ENCODE peak calls at places on chromosome 6, in four cellular contexts. Y, E, V and H are unnamed samples.
A peak's percentile ranks its signal among the peaks of the same experiment; 100 is the strongest.

GRCh38 chr6:150408842-150409241 is 40.0 kb downstream of the IYD start:
- DNase-seq in Y (no peak), E (no peak), V (no peak), H (no peak)

GRCh38 chr6:41574002-41574401 is 27.8 kb downstream of the FOXP4 start:
- DNase-seq in Y (no peak), E (no peak), V (no peak), H (no peak)

GRCh38 chr6:157236040-157236725 is 87.1 kb downstream of the TMEM242 start:
- DNase-seq in Y (no peak), E (no peak), V (no peak), H (no peak)

GRCh38 chr6:21836292-21836691 is 242.7 kb downstream of the SOX4 start:
- DNase-seq in Y (no peak), E (no peak), V (no peak), H (no peak)

GRCh38 chr6:4603291-4603690 is 172.9 kb upstream of the CDYL start:
- DNase-seq in Y (no peak), E (no peak), V (no peak), H (peak; percentile 16)

GRCh38 chr6:154981071-154981373 is 14.1 kb upstream of the TIAM2 start:
- DNase-seq in Y (no peak), E (no peak), V (peak; percentile 59), H (no peak)

GRCh38 chr6:153058291-153058690 is 55.8 kb upstream of the MTRF1L start:
- DNase-seq in Y (no peak), E (no peak), V (no peak), H (no peak)

GRCh38 chr6:42199106-42199981 is 4.6 kb upstream of the GUCA1B start:
- DNase-seq in Y (no peak), E (peak; percentile 77), V (peak; percentile 22), H (no peak)

GRCh38 chr6:83463886-83464285 is 33.0 kb upstream of the ME1 start:
- DNase-seq in Y (no peak), E (no peak), V (no peak), H (no peak)

GRCh38 chr6:124495316-124496176 is 466.7 kb upstream of the RNF217 start:
- DNase-seq in Y (no peak), E (no peak), V (no peak), H (no peak)

GRCh38 chr6:150142657-150143501 is at the start of gene PPP1R14C:
- DNase-seq in Y (peak; percentile 42), E (peak; percentile 92), V (no peak), H (no peak)

GRCh38 chr6:143146186-143146831 is 85.6 kb downstream of the AIG1 start:
- DNase-seq in Y (no peak), E (no peak), V (no peak), H (no peak)

GRCh38 chr6:46377209-46377608 is 114.0 kb downstream of the RCAN2 start:
- DNase-seq in Y (no peak), E (no peak), V (no peak), H (no peak)

GRCh38 chr6:111573892-111574800 is 31.5 kb downstream of the TRAF3IP2 start:
- DNase-seq in Y (no peak), E (no peak), V (no peak), H (no peak)

GRCh38 chr6:33837971-33838665 is 34.3 kb upstream of the MLN start:
- DNase-seq in Y (no peak), E (no peak), V (no peak), H (no peak)

GRCh38 chr6:7301702-7302101 is 11.3 kb downstream of the SSR1 start:
- DNase-seq in Y (no peak), E (no peak), V (no peak), H (no peak)

GRCh38 chr6:143478479-143479062 is 28.0 kb downstream of the PEX3 start:
- DNase-seq in Y (no peak), E (no peak), V (no peak), H (no peak)

GRCh38 chr6:105793132-105793531 is 293.0 kb upstream of the PRDM1 start:
- DNase-seq in Y (no peak), E (no peak), V (no peak), H (no peak)

GRCh38 chr6:75431379-75431778 is 62.2 kb downstream of the FILIP1 start:
- DNase-seq in Y (no peak), E (no peak), V (no peak), H (no peak)

GRCh38 chr6:53107091-53107490 is 41.5 kb downstream of the GCM1 start:
- DNase-seq in Y (no peak), E (no peak), V (no peak), H (no peak)

GRCh38 chr6:71408966-71409723 is 120.5 kb downstream of the OGFRL1 start:
- DNase-seq in Y (no peak), E (no peak), V (no peak), H (no peak)

GRCh38 chr6:88360203-88360797 is 194.2 kb upstream of the CNR1 start:
- DNase-seq in Y (no peak), E (no peak), V (peak; percentile 1), H (no peak)

GRCh38 chr6:257774-258173 is 34.5 kb upstream of the DUSP22 start:
- DNase-seq in Y (no peak), E (no peak), V (no peak), H (no peak)

GRCh38 chr6:52098649-52099184 is 11.3 kb upstream of the PKHD1 start:
- DNase-seq in Y (peak; percentile 47), E (no peak), V (no peak), H (no peak)

GRCh38 chr6:112193111-112193510 is 61.3 kb downstream of the LAMA4 start:
- DNase-seq in Y (no peak), E (no peak), V (no peak), H (no peak)

GRCh38 chr6:12567682-12568081 is 148.9 kb upstream of the PHACTR1 start:
- DNase-seq in Y (no peak), E (no peak), V (no peak), H (no peak)

GRCh38 chr6:150391414-150391813 is 22.6 kb downstream of the IYD start:
- DNase-seq in Y (no peak), E (no peak), V (no peak), H (no peak)

GRCh38 chr6:140051521-140052455 is 677.3 kb upstream of the CITED2 start:
- DNase-seq in Y (peak; percentile 10), E (no peak), V (no peak), H (no peak)

GRCh38 chr6:119390276-119390793 is 40.8 kb upstream of the MAN1A1 start:
- DNase-seq in Y (no peak), E (no peak), V (no peak), H (no peak)

GRCh38 chr6:144033816-144034540 is 25.9 kb upstream of the PLAGL1 start:
- DNase-seq in Y (no peak), E (no peak), V (no peak), H (no peak)

GRCh38 chr6:32462609-32463008 is 22.9 kb downstream of the HLA-DRA start:
- DNase-seq in Y (no peak), E (no peak), V (no peak), H (no peak)

GRCh38 chr6:156396068-156396771 is 381.0 kb upstream of the ARID1B start:
- DNase-seq in Y (no peak), E (no peak), V (no peak), H (no peak)

GRCh38 chr6:75065524-75065923 is 140.3 kb downstream of the COL12A1 start:
- DNase-seq in Y (no peak), E (no peak), V (no peak), H (peak; percentile 34)

GRCh38 chr6:5763407-5763806 is 243.3 kb downstream of the NRN1 start:
- DNase-seq in Y (no peak), E (no peak), V (no peak), H (no peak)

DNA sequence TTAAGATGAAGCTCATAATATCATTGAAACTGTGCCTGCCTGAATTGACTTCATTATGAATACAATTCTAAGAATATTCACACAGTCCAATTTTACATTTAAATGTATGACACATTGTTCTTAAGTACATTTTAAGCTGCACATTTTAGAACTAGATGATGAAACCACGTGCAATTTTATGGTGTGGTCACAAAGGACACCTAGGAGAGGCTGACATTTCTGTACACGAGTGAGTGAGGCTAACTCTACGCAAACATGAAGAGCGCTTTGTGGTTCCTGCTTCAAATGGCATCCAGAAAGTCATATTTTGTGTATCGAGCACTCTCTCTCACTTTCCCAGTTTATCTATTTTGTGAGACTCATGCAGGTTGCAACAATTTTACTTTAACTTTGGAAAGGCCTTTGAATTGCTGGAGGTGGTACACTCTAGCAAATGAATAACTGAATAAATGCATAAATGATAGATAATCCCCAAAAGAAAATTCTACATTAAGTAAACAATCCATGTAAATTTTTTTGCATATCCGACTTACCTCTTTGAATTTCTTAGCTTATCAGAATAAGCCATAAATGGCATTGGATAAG is 97.2 kb downstream of the NRSN1 start:
- DNase-seq in Y (no peak), E (no peak), V (peak; percentile 42), H (peak; percentile 12)
- TF ChIP-seq ELF1 in Y (no peak), E (no peak), V (no peak), H (no peak)

DNA sequence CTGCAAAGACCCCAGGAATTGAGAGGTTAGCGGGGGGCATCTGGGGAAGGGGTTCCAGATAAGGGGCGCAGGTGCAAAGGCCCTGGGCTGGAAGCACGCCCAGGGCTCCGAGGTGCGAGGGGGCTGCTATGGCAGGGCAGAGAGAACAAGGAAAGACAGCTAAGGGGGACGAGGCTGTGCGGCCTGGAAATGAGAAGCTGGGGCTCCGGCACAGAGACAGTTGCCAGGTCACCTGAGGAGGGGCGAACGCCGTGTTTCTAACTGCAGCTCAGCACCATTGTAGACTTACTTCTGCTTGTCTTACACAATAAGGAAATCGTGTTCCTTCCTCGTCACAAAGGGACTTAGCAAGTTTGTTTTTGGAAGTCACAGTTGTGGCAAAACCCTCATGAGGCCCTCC is 68.9 kb upstream of the TBXT start:
- DNase-seq in Y (no peak), E (no peak), V (no peak), H (no peak)
- TF ChIP-seq ELF1 in Y (no peak), E (no peak), V (no peak), H (no peak)

GRCh38 chr6:135181333-135182119 is 418 bp downstream of the MYB start:
- DNase-seq in Y (no peak), E (no peak), V (no peak), H (no peak)
- TF ChIP-seq ELF1 in Y (no peak), E (no peak), V (no peak), H (no peak)

GRCh38 chr6:35294308-35294945 is 3.2 kb upstream of the DEF6 start:
- DNase-seq in Y (peak; percentile 86), E (peak; percentile 82), V (peak; percentile 62), H (peak; percentile 23)
- TF ChIP-seq ELF1 in Y (no peak), E (no peak), V (no peak), H (no peak)

GRCh38 chr6:133983099-133983939 is 30.3 kb downstream of the TBPL1 start:
- DNase-seq in Y (no peak), E (no peak), V (peak; percentile 28), H (no peak)
- TF ChIP-seq ELF1 in Y (no peak), E (no peak), V (no peak), H (no peak)